ENCODE peak calls at places on chromosomes 5 and 9, in five cellular contexts. N, G, K, V and D are unnamed samples.

GRCh38 chr9:95826183-95826838 is 49.2 kb upstream of the ERCC6L2 start:
- DNase-seq in N (no peak), G (no peak), K (no peak), V (peak), D (peak)

GRCh38 chr5:71475788-71476384 is 20.4 kb downstream of the BDP1 start:
- DNase-seq in N (peak), G (no peak), K (no peak), V (peak), D (peak)

GRCh38 chr5:59709833-59710232 is 183.7 kb downstream of the PDE4D start:
- DNase-seq in N (no peak), G (no peak), K (no peak), V (peak), D (no peak)

GRCh38 chr5:19266791-19267190 is 721.2 kb downstream of the CDH18 start:
- DNase-seq in N (no peak), G (no peak), K (no peak), V (no peak), D (no peak)

GRCh38 chr5:54553659-54554207 is 36.2 kb downstream of the SNX18 start:
- DNase-seq in N (no peak), G (no peak), K (peak), V (no peak), D (no peak)

GRCh38 chr5:133384120-133384855 is 228.1 kb downstream of the FSTL4 start:
- DNase-seq in N (no peak), G (no peak), K (no peak), V (no peak), D (no peak)

GRCh38 chr5:94469889-94470288 is 148.5 kb downstream of the KIAA0825 start:
- DNase-seq in N (no peak), G (no peak), K (no peak), V (peak), D (no peak)

GRCh38 chr9:72313507-72313906 is 51.5 kb downstream of the ZFAND5 start:
- DNase-seq in N (no peak), G (no peak), K (no peak), V (no peak), D (no peak)

GRCh38 chr5:147522435-147522834 is 12.6 kb upstream of the DPYSL3 start:
- DNase-seq in N (no peak), G (no peak), K (no peak), V (peak), D (no peak)

GRCh38 chr5:112935675-112936074 is 13.6 kb upstream of the REEP5 start:
- DNase-seq in N (no peak), G (no peak), K (no peak), V (no peak), D (no peak)

GRCh38 chr5:179284751-179285191 is 60.5 kb downstream of the ADAMTS2 start:
- DNase-seq in N (no peak), G (no peak), K (no peak), V (no peak), D (no peak)

GRCh38 chr5:60779431-60779830 is 64.6 kb downstream of the ELOVL7 start:
- DNase-seq in N (no peak), G (no peak), K (no peak), V (peak), D (no peak)

GRCh38 chr5:132414634-132415377 is 45.3 kb downstream of the SLC22A5 start:
- DNase-seq in N (peak), G (no peak), K (no peak), V (peak), D (peak)

GRCh38 chr5:58188287-58188651 is 271.6 kb downstream of the PLK2 start:
- DNase-seq in N (peak), G (no peak), K (no peak), V (peak), D (no peak)

GRCh38 chr5:56094579-56095361 is 100.0 kb upstream of the IL6ST start:
- DNase-seq in N (no peak), G (no peak), K (no peak), V (no peak), D (no peak)

GRCh38 chr9:95116820-95117204 is 200.7 kb downstream of the FANCC start:
- DNase-seq in N (no peak), G (no peak), K (no peak), V (no peak), D (no peak)

GRCh38 chr5:171562822-171563221 is 143.4 kb downstream of the FGF18 start:
- DNase-seq in N (peak), G (no peak), K (no peak), V (peak), D (no peak)

GRCh38 chr9:129840024-129840423 is 4.8 kb downstream of the USP20 start:
- DNase-seq in N (no peak), G (no peak), K (no peak), V (no peak), D (no peak)

GRCh38 chr5:160298189-160298588 is 14.2 kb downstream of the CCNJL start:
- DNase-seq in N (peak), G (no peak), K (no peak), V (no peak), D (peak)

GRCh38 chr9:93669116-93669957 is 93.0 kb downstream of the PHF2 start:
- DNase-seq in N (no peak), G (peak), K (no peak), V (no peak), D (no peak)

GRCh38 chr9:133118568-133118967 is 2.5 kb downstream of the RALGDS start:
- DNase-seq in N (no peak), G (no peak), K (no peak), V (no peak), D (no peak)

GRCh38 chr9:16258191-16258590 is 612.3 kb downstream of the BNC2 start:
- DNase-seq in N (no peak), G (no peak), K (no peak), V (no peak), D (no peak)

GRCh38 chr9:87670572-87671264 is 55.2 kb upstream of the CTSL start:
- DNase-seq in N (no peak), G (no peak), K (no peak), V (no peak), D (no peak)

GRCh38 chr9:113645972-113646241 is 182.4 kb downstream of the RGS3 start:
- DNase-seq in N (no peak), G (no peak), K (no peak), V (no peak), D (no peak)

GRCh38 chr9:4497855-4498254 is 7.6 kb downstream of the SLC1A1 start:
- DNase-seq in N (peak), G (no peak), K (no peak), V (peak), D (no peak)